ENCODE peak calls at places on chromosomes 11 and 22, in six cellular contexts. E is CD8-positive, alpha-beta memory T cell; V is A549; Y is MM.1S; J is thoracic aorta; H is naive thymus-derived CD4-positive, alpha-beta T cell. S is an unnamed sample. For H3K4me1, the result is how much of the 10 kb centered on the place peaks cover.

GRCh38 chr11:36165638-36166389 is 123.4 kb downstream of the COMMD9 start:
- DNase-seq in E (no peak), V (no peak), Y (no peak), J (no peak), H (no peak), S (no peak)

GRCh38 chr11:75270896-75271415 is 30.4 kb downstream of the TPBGL start:
- DNase-seq in E (peak), V (peak), Y (peak), J (no peak), H (peak), S (no peak)

GRCh38 chr11:102493524-102493923 is 37.0 kb downstream of the MMP7 start:
- DNase-seq in E (no peak), V (no peak), Y (no peak), J (no peak), H (no peak), S (no peak)

GRCh38 chr11:120547871-120548681 is 36.5 kb downstream of the GRIK4 start:
- DNase-seq in E (no peak), V (peak), Y (no peak), J (peak), H (no peak), S (no peak)

GRCh38 chr11:19604679-19605375 is 107.8 kb upstream of the NAV2 start:
- DNase-seq in E (no peak), V (no peak), Y (no peak), J (no peak), H (no peak), S (no peak)

GRCh38 chr11:62830904-62831519 is 839 bp downstream of the STX5 start:
- DNase-seq in E (no peak), V (no peak), Y (no peak), J (no peak), H (no peak), S (no peak)

GRCh38 chr11:7665473-7666291 is 7.6 kb downstream of the CYB5R2 start:
- DNase-seq in E (peak), V (peak), Y (peak), J (peak), H (peak), S (peak)

GRCh38 chr11:46002146-46002545 is 79.7 kb downstream of the LARGE2 start:
- DNase-seq in E (no peak), V (no peak), Y (no peak), J (no peak), H (no peak), S (no peak)

GRCh38 chr22:49461674-49462073 is 366.0 kb downstream of the BRD1 start:
- DNase-seq in E (no peak), V (no peak), Y (no peak), J (no peak), H (no peak), S (no peak)

GRCh38 chr11:1773711-1774550 is 10.2 kb upstream of the CTSD start:
- DNase-seq in E (peak), V (no peak), Y (no peak), J (no peak), H (no peak), S (no peak)

GRCh38 chr22:39266398-39267030 is 21.7 kb upstream of the PDGFB start:
- DNase-seq in E (no peak), V (no peak), Y (peak), J (no peak), H (no peak), S (no peak)

GRCh38 chr11:15897211-15897960 is 459.0 kb downstream of the SOX6 start:
- DNase-seq in E (no peak), V (peak), Y (no peak), J (no peak), H (no peak), S (no peak)

GRCh38 chr22:46775789-46776485 is 13.5 kb downstream of the TBC1D22A start:
- DNase-seq in E (peak), V (no peak), Y (no peak), J (no peak), H (no peak), S (no peak)
- H3K4me1 ChIP-seq in E (half or more), V (under half), Y (under half), J (under half), H (half or more), S (under half)

DNA sequence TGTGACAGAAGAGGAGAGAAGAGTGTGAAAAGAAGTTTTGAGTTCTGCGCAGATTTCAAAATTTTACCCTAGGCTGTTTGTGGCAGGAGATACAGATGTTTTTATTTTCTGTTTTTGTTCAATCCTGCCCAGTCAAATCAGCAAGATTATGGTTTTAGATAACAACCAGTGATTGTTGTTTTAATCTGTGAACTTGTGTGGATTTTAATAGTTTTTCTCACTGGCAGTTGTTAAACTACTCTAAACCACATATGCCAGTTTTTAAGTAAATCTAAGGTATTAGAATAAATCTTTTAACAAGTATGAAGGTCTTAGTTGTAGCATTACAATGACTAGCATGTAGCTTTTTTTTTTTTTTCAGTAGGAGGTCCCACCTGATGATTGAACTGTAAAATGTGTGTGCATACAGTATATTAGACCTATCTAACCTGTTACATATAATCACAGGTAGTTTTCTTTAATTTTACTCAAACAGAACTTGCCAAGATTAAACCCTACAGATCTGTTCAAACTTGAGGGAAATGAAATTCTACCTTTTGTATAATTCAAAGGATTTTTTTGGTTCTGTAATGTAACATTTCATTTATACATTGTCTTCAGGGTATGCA is 13.2 kb downstream of the ATXN10 start:
- DNase-seq in E (no peak), V (no peak), Y (no peak), J (no peak), H (no peak), S (no peak)
- H3K4me1 ChIP-seq in E (under half), V (half or more), Y (under half), J (half or more), H (under half), S (under half)

DNA sequence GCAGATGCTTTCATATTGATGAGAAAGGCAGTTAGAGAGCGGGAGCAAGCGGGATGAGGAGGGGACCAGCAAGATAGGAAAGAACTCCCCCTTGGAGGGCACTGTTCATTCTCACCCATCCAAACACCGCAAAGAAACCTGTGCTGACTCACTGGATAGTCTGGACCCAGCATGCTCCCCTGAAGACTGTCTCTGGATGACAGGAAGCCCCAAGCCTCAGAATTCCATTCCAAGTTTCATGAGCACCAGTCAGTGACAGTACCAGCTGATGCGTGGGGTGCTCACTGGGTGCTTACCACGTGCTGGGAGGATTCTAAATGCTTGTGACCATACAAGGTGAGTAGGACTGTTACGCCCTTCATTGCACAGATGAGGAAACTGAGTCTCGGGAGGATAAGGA is 34.2 kb downstream of the MICAL3 start:
- DNase-seq in E (no peak), V (no peak), Y (no peak), J (no peak), H (no peak), S (no peak)
- H3K4me1 ChIP-seq in E (under half), V (half or more), Y (under half), J (under half), H (under half), S (under half)

GRCh38 chr11:114179234-114179941 is 116.8 kb upstream of the NNMT start:
- DNase-seq in E (no peak), V (peak), Y (no peak), J (peak), H (no peak), S (no peak)
- H3K4me1 ChIP-seq in E (half or more), V (under half), Y (under half), J (half or more), H (half or more), S (under half)

GRCh38 chr22:21624120-21624879 is 5.5 kb downstream of the YDJC start:
- DNase-seq in E (peak), V (peak), Y (peak), J (no peak), H (peak), S (no peak)

GRCh38 chr22:21626735-21627469 is 2.9 kb downstream of the YDJC start:
- DNase-seq in E (no peak), V (no peak), Y (no peak), J (no peak), H (no peak), S (no peak)

GRCh38 chr22:21624880-21625791 is 4.7 kb downstream of the YDJC start:
- DNase-seq in E (no peak), V (no peak), Y (no peak), J (no peak), H (no peak), S (no peak)

GRCh38 chr22:21628386-21629261 is 1.2 kb downstream of the YDJC start:
- DNase-seq in E (peak), V (no peak), Y (no peak), J (no peak), H (no peak), S (no peak)

DNA sequence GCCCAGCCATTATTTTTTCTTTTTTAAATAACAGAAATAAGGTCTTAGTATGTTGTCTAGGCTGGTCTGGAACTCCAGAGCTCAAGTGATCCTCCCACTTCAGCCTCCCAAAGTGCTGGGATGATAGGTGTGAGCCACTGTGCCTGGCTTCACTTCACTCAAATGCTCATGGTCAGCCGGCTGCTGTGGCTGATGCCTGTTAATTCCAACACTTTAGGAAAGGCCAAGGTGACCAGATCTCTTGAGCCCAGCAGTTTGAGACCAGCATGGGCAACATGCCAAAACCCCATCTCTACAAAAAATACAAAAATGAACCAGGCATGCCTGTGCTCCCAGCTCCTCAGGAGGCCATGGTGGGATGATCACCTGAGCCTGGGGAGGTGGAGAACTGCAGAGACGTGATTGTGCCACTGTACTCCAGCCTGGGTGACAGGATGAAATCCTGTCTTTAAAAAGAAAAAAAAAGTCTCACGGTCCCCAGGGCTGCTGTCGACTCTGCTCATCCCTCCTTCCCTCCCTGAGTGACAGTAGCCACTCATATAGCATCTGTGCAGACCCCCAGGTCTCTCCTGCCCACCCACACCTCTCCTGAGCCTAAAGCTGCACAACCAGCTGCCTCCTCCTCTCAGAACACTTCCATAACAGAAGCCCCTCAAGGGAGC is 3.6 kb downstream of the YDJC start:
- DNase-seq in E (no peak), V (no peak), Y (no peak), J (no peak), H (no peak), S (no peak)
- H3K4me1 ChIP-seq in E (under half), V (under half), Y (under half), J (under half), H (under half), S (under half)